ENCODE peak calls at places on chromosome 17, in five cellular contexts. G, Z, Y, O and T are unnamed samples.

GRCh38 chr17:36127199-36127881 is 23.7 kb downstream of the CCL4 start:
- DNase-seq in G (no peak), Z (no peak), Y (no peak), O (no peak), T (no peak)

GRCh38 chr17:47099451-47099986 is 89.6 kb downstream of the CDC27 start:
- DNase-seq in G (no peak), Z (no peak), Y (no peak), O (no peak), T (no peak)

GRCh38 chr17:49681336-49681735 is 3.4 kb upstream of the SPOP start:
- DNase-seq in G (no peak), Z (no peak), Y (no peak), O (no peak), T (no peak)

GRCh38 chr17:28735242-28735722 is 6.7 kb downstream of the NEK8 start:
- DNase-seq in G (no peak), Z (no peak), Y (peak; percentile 26), O (no peak), T (no peak)

GRCh38 chr17:31722251-31723056 is 136.6 kb downstream of the COPRS start:
- DNase-seq in G (no peak), Z (no peak), Y (peak; percentile 80), O (no peak), T (no peak)

GRCh38 chr17:36611345-36612072 is 10.1 kb downstream of the MRM1 start:
- DNase-seq in G (no peak), Z (no peak), Y (peak; percentile 68), O (no peak), T (no peak)

GRCh38 chr17:4220655-4221054 is 43.1 kb downstream of the ANKFY1 start:
- DNase-seq in G (no peak), Z (no peak), Y (peak; percentile 53), O (no peak), T (no peak)

GRCh38 chr17:38702900-38703741 is 2.0 kb upstream of the MLLT6 start:
- DNase-seq in G (no peak), Z (no peak), Y (no peak), O (no peak), T (no peak)

GRCh38 chr17:17445925-17446665 is 30.7 kb upstream of the MED9 start:
- DNase-seq in G (no peak), Z (no peak), Y (peak; percentile 88), O (no peak), T (no peak)

GRCh38 chr17:12958786-12959185 is 59.0 kb downstream of the ELAC2 start:
- DNase-seq in G (no peak), Z (no peak), Y (no peak), O (no peak), T (no peak)

GRCh38 chr17:56185905-56186783 is 32.9 kb downstream of the ANKFN1 start:
- DNase-seq in G (no peak), Z (no peak), Y (peak; percentile 70), O (no peak), T (no peak)

GRCh38 chr17:38885728-38886642 is 16.1 kb downstream of the LASP1 start:
- DNase-seq in G (no peak), Z (no peak), Y (no peak), O (no peak), T (no peak)

GRCh38 chr17:62405451-62405850 is 18.2 kb upstream of the METTL2A start:
- DNase-seq in G (no peak), Z (no peak), Y (no peak), O (no peak), T (no peak)

GRCh38 chr17:75845933-75846700 is 1.9 kb upstream of the UNC13D start:
- DNase-seq in G (no peak), Z (no peak), Y (no peak), O (no peak), T (no peak)

GRCh38 chr17:41451154-41451728 is 10.5 kb upstream of the KRT38 start:
- DNase-seq in G (no peak), Z (no peak), Y (no peak), O (no peak), T (no peak)

GRCh38 chr17:21199311-21199710 is 14.7 kb downstream of the TMEM11 start:
- DNase-seq in G (no peak), Z (no peak), Y (no peak), O (no peak), T (no peak)

GRCh38 chr17:14547556-14547955 is 246.7 kb downstream of the HS3ST3B1 start:
- DNase-seq in G (no peak), Z (no peak), Y (no peak), O (no peak), T (no peak)

GRCh38 chr17:65418622-65419021 is 142.8 kb downstream of the AXIN2 start:
- DNase-seq in G (no peak), Z (no peak), Y (no peak), O (peak; percentile 7), T (no peak)

GRCh38 chr17:73458191-73458590 is 146.4 kb upstream of the CDC42EP4 start:
- DNase-seq in G (no peak), Z (no peak), Y (no peak), O (no peak), T (no peak)

GRCh38 chr17:16521070-16521727 is 29.2 kb upstream of the LRRC75A start:
- DNase-seq in G (peak; percentile 81), Z (peak; percentile 69), Y (peak; percentile 84), O (peak; percentile 68), T (peak; percentile 78)

GRCh38 chr17:16977932-16978331 is 6.0 kb upstream of the TNFRSF13B start:
- DNase-seq in G (no peak), Z (no peak), Y (peak; percentile 48), O (no peak), T (no peak)

GRCh38 chr17:45387739-45388138 is 44.9 kb downstream of the ARHGAP27 start:
- DNase-seq in G (no peak), Z (no peak), Y (no peak), O (no peak), T (no peak)

GRCh38 chr17:1107777-1108559 is 71.8 kb downstream of the ABR start:
- DNase-seq in G (peak; percentile 56), Z (no peak), Y (no peak), O (no peak), T (no peak)

GRCh38 chr17:55750750-55751641 is at the start of gene PCTP:
- DNase-seq in G (peak; percentile 80), Z (peak; percentile 72), Y (peak; percentile 97), O (peak; percentile 63), T (peak; percentile 68)

GRCh38 chr17:45228985-45229517 is 7.4 kb downstream of the FMNL1 start:
- DNase-seq in G (peak; percentile 91), Z (no peak), Y (peak; percentile 90), O (peak; percentile 32), T (no peak)

GRCh38 chr17:27535178-27535928 is 79.1 kb downstream of the KSR1 start:
- DNase-seq in G (no peak), Z (no peak), Y (no peak), O (no peak), T (no peak)

GRCh38 chr17:2684549-2684948 is 27.0 kb downstream of the CLUH start:
- DNase-seq in G (no peak), Z (no peak), Y (no peak), O (no peak), T (no peak)

GRCh38 chr17:66301864-66302741 is at the start of gene PRKCA:
- DNase-seq in G (peak; percentile 75), Z (peak; percentile 86), Y (peak; percentile 93), O (peak; percentile 51), T (peak; percentile 79)

GRCh38 chr17:39027037-39027436 is 59.8 kb upstream of the FBXO47 start:
- DNase-seq in G (peak; percentile 53), Z (peak; percentile 91), Y (peak; percentile 32), O (peak; percentile 62), T (peak; percentile 68)

GRCh38 chr17:8831234-8831849 is 32.2 kb upstream of the MFSD6L start:
- DNase-seq in G (no peak), Z (no peak), Y (no peak), O (no peak), T (no peak)

GRCh38 chr17:17172990-17173389 is 33.1 kb downstream of the PLD6 start:
- DNase-seq in G (no peak), Z (no peak), Y (no peak), O (no peak), T (no peak)